ENCODE peak calls at places on chromosomes 13 and 19, in five cellular contexts. X is A549, Y is HepG2, W is GM12878, F is K562. J is an unnamed sample.

GRCh38 chr19:1183543-1184172 is 9.6 kb upstream of the SBNO2 start:
- DNase-seq in X (peak), Y (peak), W (peak), F (no peak), J (no peak)

GRCh38 chr13:74003374-74003773 is 130.8 kb downstream of the KLF12 start:
- DNase-seq in X (no peak), Y (no peak), W (no peak), F (no peak), J (no peak)

GRCh38 chr13:92602560-92602959 is 624.0 kb upstream of the GPC6 start:
- DNase-seq in X (no peak), Y (no peak), W (no peak), F (no peak), J (no peak)

GRCh38 chr19:46603752-46604241 is 2.7 kb downstream of the CALM3 start:
- DNase-seq in X (no peak), Y (no peak), W (no peak), F (no peak), J (no peak)

GRCh38 chr13:104831823-104832222 is 1703.6 kb downstream of the EFNB2 start:
- DNase-seq in X (no peak), Y (no peak), W (no peak), F (no peak), J (peak)

GRCh38 chr13:29550589-29550988 is 44.9 kb downstream of the SLC7A1 start:
- DNase-seq in X (no peak), Y (no peak), W (no peak), F (no peak), J (no peak)

GRCh38 chr19:42433503-42434260 is 6.5 kb upstream of the LIPE start:
- DNase-seq in X (peak), Y (peak), W (no peak), F (peak), J (peak)

GRCh38 chr19:31350693-31351211 is 1.5 kb upstream of the TSHZ3 start:
- DNase-seq in X (no peak), Y (no peak), W (no peak), F (peak), J (peak)

GRCh38 chr13:44352202-44352601 is 21.4 kb upstream of the SERP2 start:
- DNase-seq in X (no peak), Y (no peak), W (no peak), F (no peak), J (no peak)

GRCh38 chr19:35213678-35214632 is 14.6 kb downstream of the FAM187B start:
- DNase-seq in X (peak), Y (no peak), W (peak), F (no peak), J (no peak)

GRCh38 chr13:74620711-74621110 is 486.5 kb upstream of the KLF12 start:
- DNase-seq in X (no peak), Y (no peak), W (no peak), F (no peak), J (no peak)

GRCh38 chr19:18789883-18790565 is 1.1 kb downstream of the COMP start:
- DNase-seq in X (no peak), Y (no peak), W (no peak), F (peak), J (peak)

GRCh38 chr13:29619995-29620394 is 24.5 kb upstream of the SLC7A1 start:
- DNase-seq in X (no peak), Y (no peak), W (no peak), F (no peak), J (no peak)

GRCh38 chr13:36129539-36129938 is 1.6 kb downstream of the DCLK1 start:
- DNase-seq in X (no peak), Y (no peak), W (no peak), F (no peak), J (no peak)
- H3K4me3 ChIP-seq in X (no peak), Y (no peak), W (no peak), F (no peak), J (peak)

DNA sequence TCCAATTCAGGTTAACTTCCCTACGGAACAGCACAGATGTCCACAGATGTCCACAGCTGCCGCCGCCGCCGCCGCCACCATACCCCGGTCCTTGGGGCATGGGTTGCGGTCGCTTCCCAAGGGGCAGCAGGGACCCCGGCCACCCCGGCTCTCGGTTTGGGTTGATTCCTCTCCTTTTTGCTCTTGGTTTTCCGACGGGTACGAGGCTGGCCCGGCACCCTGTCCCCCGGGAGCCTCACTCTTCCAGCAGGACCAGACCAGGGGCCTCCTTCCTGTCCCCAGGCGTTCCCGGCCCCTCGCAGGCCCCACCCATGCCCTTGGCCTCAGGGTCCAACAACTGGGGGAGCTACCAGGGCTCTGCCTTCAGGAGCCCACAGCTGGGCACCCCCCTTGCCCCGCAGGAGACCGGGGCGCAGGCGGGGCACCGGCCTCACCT is 28.0 kb downstream of the ZBTB7A start:
- DNase-seq in X (no peak), Y (no peak), W (no peak), F (no peak), J (no peak)
- H3K27ac ChIP-seq in X (no peak), Y (no peak), W (no peak), F (no peak), J (peak)

GRCh38 chr19:50356691-50357177 is 8.7 kb downstream of the NAPSA start:
- DNase-seq in X (no peak), Y (no peak), W (no peak), F (no peak), J (no peak)
- TF ChIP-seq JUNB in X (no peak), Y (no peak), W (no peak), F (no peak), J (no peak)

DNA sequence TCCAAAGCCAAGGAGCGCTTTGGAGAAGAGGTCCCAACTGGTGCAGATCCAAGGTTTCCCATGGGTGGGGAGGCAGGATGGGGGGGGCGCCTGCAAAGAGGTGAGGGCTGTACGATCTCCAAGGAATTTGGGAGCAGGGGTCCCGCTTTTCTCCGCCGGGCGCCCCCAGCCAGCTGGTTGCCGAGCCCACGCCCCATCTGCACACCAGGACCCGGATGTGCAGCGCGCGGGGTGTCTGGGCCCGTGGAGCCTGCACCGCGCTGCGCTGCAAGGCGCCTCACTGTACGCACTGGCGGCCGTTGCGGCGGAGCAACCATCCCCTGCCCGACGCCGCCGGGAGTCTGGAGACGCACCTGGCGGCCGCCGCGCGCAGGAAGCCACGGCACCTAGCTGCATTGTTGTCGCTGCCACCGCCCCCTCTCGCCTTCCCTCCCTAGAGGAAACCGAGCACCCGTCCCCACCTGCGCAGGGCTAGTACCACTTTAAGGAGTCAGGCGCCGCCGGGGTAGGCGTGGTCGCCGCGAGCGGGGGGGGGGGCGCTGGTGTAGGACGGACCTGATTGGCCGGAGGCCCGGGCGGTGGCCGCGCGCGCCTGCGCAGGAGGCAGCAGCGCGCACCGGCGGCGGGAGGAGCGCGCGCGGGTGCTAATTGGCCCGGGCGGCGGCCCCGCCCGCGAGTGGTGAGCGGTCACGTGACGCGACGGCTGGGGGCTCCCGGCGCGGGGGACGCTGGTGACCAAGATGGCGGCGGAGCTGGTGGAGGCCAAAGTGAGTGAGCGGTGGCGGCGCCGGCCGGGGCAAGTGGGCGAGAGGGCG is at the start of gene PIAS4:
- DNase-seq in X (peak), Y (peak), W (peak), F (peak), J (peak)
- H3K4me3 ChIP-seq in X (peak), Y (peak), W (peak), F (peak), J (peak)

GRCh38 chr19:53554804-53555203 is 16.9 kb downstream of the ZNF331 start:
- DNase-seq in X (no peak), Y (no peak), W (no peak), F (no peak), J (no peak)
- H3K27ac ChIP-seq in X (no peak), Y (no peak), W (peak), F (no peak), J (no peak)